ENCODE peak calls at places on chromosomes 6 and 20, in ten cellular contexts. One of them, this sample, is unnamed.

GRCh38 chr6:72651191-72651590 is 29.3 kb downstream of the KCNQ5 start:
- DNase-seq in breast epithelium: no peak
- DNase-seq in H1: no peak
- DNase-seq in tibial nerve: no peak
- DNase-seq in adrenal gland: no peak
- DNase-seq in HCT116: no peak
- DNase-seq in right lobe of liver: no peak
- DNase-seq in sigmoid colon: no peak
- DNase-seq in heart left ventricle: no peak
- DNase-seq in uterus: no peak
- DNase-seq in this sample: no peak

GRCh38 chr6:70763754-70764153 is 96.1 kb downstream of the SMAP1 start:
- DNase-seq in HCT116: no peak
- DNase-seq in heart left ventricle: no peak
- DNase-seq in breast epithelium: no peak
- DNase-seq in tibial nerve: no peak
- DNase-seq in uterus: no peak
- DNase-seq in adrenal gland: no peak
- DNase-seq in H1: no peak
- DNase-seq in sigmoid colon: no peak
- DNase-seq in right lobe of liver: no peak
- DNase-seq in this sample: no peak

GRCh38 chr6:143592335-143592734 is 80.8 kb upstream of the FUCA2 start:
- DNase-seq in H1: no peak
- DNase-seq in breast epithelium: no peak
- DNase-seq in adrenal gland: no peak
- DNase-seq in uterus: no peak
- DNase-seq in right lobe of liver: no peak
- DNase-seq in tibial nerve: no peak
- DNase-seq in sigmoid colon: no peak
- DNase-seq in heart left ventricle: no peak
- DNase-seq in HCT116: peak; percentile 23
- DNase-seq in this sample: no peak

GRCh38 chr20:37758332-37758731 is 64.5 kb downstream of the CTNNBL1 start:
- DNase-seq in tibial nerve: no peak
- DNase-seq in uterus: no peak
- DNase-seq in adrenal gland: no peak
- DNase-seq in sigmoid colon: no peak
- DNase-seq in HCT116: no peak
- DNase-seq in H1: no peak
- DNase-seq in right lobe of liver: no peak
- DNase-seq in heart left ventricle: no peak
- DNase-seq in breast epithelium: no peak
- DNase-seq in this sample: no peak

GRCh38 chr6:16278048-16278724 is 39.8 kb downstream of the GMPR start:
- DNase-seq in breast epithelium: no peak
- DNase-seq in adrenal gland: no peak
- DNase-seq in uterus: no peak
- DNase-seq in HCT116: peak; percentile 7
- DNase-seq in tibial nerve: no peak
- DNase-seq in sigmoid colon: no peak
- DNase-seq in H1: no peak
- DNase-seq in right lobe of liver: no peak
- DNase-seq in heart left ventricle: no peak
- DNase-seq in this sample: peak; percentile 90

GRCh38 chr20:34390769-34391447 is 27.8 kb downstream of the ITCH start:
- DNase-seq in breast epithelium: no peak
- DNase-seq in right lobe of liver: peak; percentile 66
- DNase-seq in tibial nerve: peak; percentile 9
- DNase-seq in heart left ventricle: no peak
- DNase-seq in uterus: peak; percentile 60
- DNase-seq in HCT116: peak; percentile 85
- DNase-seq in adrenal gland: peak; percentile 92
- DNase-seq in sigmoid colon: peak; percentile 73
- DNase-seq in H1: peak; percentile 2
- DNase-seq in this sample: peak; percentile 32

GRCh38 chr6:6746970-6747338 is 158.4 kb downstream of the LY86 start:
- DNase-seq in sigmoid colon: no peak
- DNase-seq in right lobe of liver: no peak
- DNase-seq in heart left ventricle: no peak
- DNase-seq in H1: no peak
- DNase-seq in tibial nerve: no peak
- DNase-seq in breast epithelium: no peak
- DNase-seq in adrenal gland: no peak
- DNase-seq in uterus: no peak
- DNase-seq in HCT116: no peak
- DNase-seq in this sample: no peak

GRCh38 chr6:827431-827830 is 134.5 kb upstream of the EXOC2 start:
- DNase-seq in breast epithelium: no peak
- DNase-seq in adrenal gland: no peak
- DNase-seq in H1: no peak
- DNase-seq in HCT116: no peak
- DNase-seq in heart left ventricle: no peak
- DNase-seq in uterus: no peak
- DNase-seq in sigmoid colon: no peak
- DNase-seq in tibial nerve: no peak
- DNase-seq in right lobe of liver: no peak
- DNase-seq in this sample: no peak

GRCh38 chr20:4507288-4507719 is 214.4 kb upstream of the PRND start:
- DNase-seq in tibial nerve: no peak
- DNase-seq in heart left ventricle: no peak
- DNase-seq in H1: no peak
- DNase-seq in right lobe of liver: no peak
- DNase-seq in breast epithelium: no peak
- DNase-seq in sigmoid colon: no peak
- DNase-seq in uterus: no peak
- DNase-seq in HCT116: no peak
- DNase-seq in adrenal gland: no peak
- DNase-seq in this sample: no peak

GRCh38 chr20:62244644-62245108 is 6.4 kb downstream of the OSBPL2 start:
- DNase-seq in H1: no peak
- DNase-seq in HCT116: no peak
- DNase-seq in right lobe of liver: no peak
- DNase-seq in sigmoid colon: no peak
- DNase-seq in breast epithelium: no peak
- DNase-seq in uterus: no peak
- DNase-seq in adrenal gland: no peak
- DNase-seq in heart left ventricle: peak; percentile 40
- DNase-seq in tibial nerve: no peak
- DNase-seq in this sample: peak; percentile 30

DNA sequence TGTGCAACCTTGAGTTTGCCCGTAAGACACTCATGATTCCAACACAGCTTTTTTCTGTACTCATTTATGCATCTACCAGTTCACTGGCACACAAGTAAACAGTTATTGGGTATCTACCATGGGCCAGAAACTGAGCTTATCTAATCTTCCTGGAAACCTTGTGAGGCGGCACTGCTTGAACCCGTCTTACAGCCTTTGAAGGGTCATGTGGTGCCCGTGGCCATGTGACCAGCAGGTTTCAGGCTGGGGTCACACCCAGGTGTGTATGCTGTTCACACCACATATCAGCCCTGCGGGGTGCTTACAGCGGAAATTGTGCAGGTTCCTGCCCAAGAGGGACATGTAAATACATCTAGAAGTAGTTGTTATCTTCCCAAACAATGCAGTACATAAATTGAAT is 6.1 kb downstream of the THBD start:
- DNase-seq in breast epithelium: no peak
- DNase-seq in sigmoid colon: no peak
- DNase-seq in right lobe of liver: no peak
- DNase-seq in heart left ventricle: no peak
- DNase-seq in adrenal gland: no peak
- DNase-seq in uterus: no peak
- DNase-seq in H1: no peak
- DNase-seq in tibial nerve: no peak
- DNase-seq in HCT116: no peak
- DNase-seq in this sample: no peak
- H3K27me3 ChIP-seq in breast epithelium: peaks cover 16% of the 10 kb centered on the region
- H3K27me3 ChIP-seq in sigmoid colon: peaks cover 17% of the 10 kb centered on the region
- H3K27me3 ChIP-seq in right lobe of liver: no peaks in the 10 kb centered on the region
- H3K27me3 ChIP-seq in heart left ventricle: no peaks in the 10 kb centered on the region
- H3K27me3 ChIP-seq in adrenal gland: peaks cover 24% of the 10 kb centered on the region
- H3K27me3 ChIP-seq in uterus: no peaks in the 10 kb centered on the region
- H3K27me3 ChIP-seq in H1: peaks cover 15% of the 10 kb centered on the region
- H3K27me3 ChIP-seq in tibial nerve: no peaks in the 10 kb centered on the region
- H3K27me3 ChIP-seq in HCT116: peaks cover 34% of the 10 kb centered on the region
- H3K27me3 ChIP-seq in this sample: no peaks in the 10 kb centered on the region

GRCh38 chr6:24334285-24334684 is 23.6 kb downstream of the DCDC2 start:
- DNase-seq in sigmoid colon: no peak
- DNase-seq in tibial nerve: no peak
- DNase-seq in heart left ventricle: no peak
- DNase-seq in H1: no peak
- DNase-seq in breast epithelium: no peak
- DNase-seq in adrenal gland: no peak
- DNase-seq in HCT116: no peak
- DNase-seq in right lobe of liver: no peak
- DNase-seq in uterus: no peak
- DNase-seq in this sample: no peak

GRCh38 chr6:24329451-24329850 is 28.4 kb downstream of the DCDC2 start:
- DNase-seq in H1: no peak
- DNase-seq in adrenal gland: no peak
- DNase-seq in heart left ventricle: no peak
- DNase-seq in uterus: no peak
- DNase-seq in sigmoid colon: no peak
- DNase-seq in HCT116: no peak
- DNase-seq in breast epithelium: no peak
- DNase-seq in tibial nerve: no peak
- DNase-seq in right lobe of liver: no peak
- DNase-seq in this sample: no peak

GRCh38 chr6:24329022-24329421 is 28.8 kb downstream of the DCDC2 start:
- DNase-seq in uterus: no peak
- DNase-seq in tibial nerve: no peak
- DNase-seq in heart left ventricle: no peak
- DNase-seq in right lobe of liver: no peak
- DNase-seq in sigmoid colon: no peak
- DNase-seq in adrenal gland: no peak
- DNase-seq in H1: no peak
- DNase-seq in HCT116: no peak
- DNase-seq in breast epithelium: no peak
- DNase-seq in this sample: no peak

GRCh38 chr6:24332306-24332705 is 25.6 kb downstream of the DCDC2 start:
- DNase-seq in breast epithelium: no peak
- DNase-seq in uterus: no peak
- DNase-seq in right lobe of liver: no peak
- DNase-seq in H1: no peak
- DNase-seq in HCT116: no peak
- DNase-seq in tibial nerve: no peak
- DNase-seq in sigmoid colon: no peak
- DNase-seq in heart left ventricle: no peak
- DNase-seq in adrenal gland: no peak
- DNase-seq in this sample: no peak

DNA sequence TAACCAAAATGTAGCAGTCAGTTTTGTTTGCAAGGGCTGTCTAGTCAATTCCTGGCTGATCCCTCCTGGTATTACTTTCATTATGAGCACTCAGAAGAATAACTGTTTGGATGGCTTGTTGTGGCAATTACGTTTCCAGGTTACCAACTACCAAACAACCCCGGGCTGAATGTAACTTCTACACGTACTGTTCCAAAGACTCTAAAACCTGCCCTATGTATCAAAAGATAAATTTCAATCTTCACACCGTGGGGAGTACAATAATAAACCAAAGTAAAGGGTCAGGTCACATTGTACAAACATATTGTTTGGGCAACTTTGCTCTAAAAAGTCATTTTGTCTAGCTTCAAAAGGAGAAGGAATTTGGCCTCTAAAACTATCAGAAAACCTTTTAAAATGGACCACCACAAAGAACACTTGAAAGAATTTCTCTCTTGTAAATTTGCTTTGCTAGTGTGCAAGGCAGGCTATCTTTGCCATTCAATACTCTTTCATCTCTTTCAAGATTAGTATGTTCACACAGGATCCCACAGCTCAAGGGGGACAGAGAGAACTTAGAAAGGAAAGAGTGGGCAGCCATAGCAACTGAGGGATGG is 27.6 kb downstream of the DCDC2 start:
- DNase-seq in right lobe of liver: no peak
- DNase-seq in H1: no peak
- DNase-seq in adrenal gland: no peak
- DNase-seq in heart left ventricle: no peak
- DNase-seq in breast epithelium: no peak
- DNase-seq in HCT116: no peak
- DNase-seq in uterus: no peak
- DNase-seq in tibial nerve: no peak
- DNase-seq in sigmoid colon: no peak
- DNase-seq in this sample: no peak
- H3K4me3 ChIP-seq in right lobe of liver: no peak overlapping the region
- H3K4me3 ChIP-seq in H1: no peak overlapping the region
- H3K4me3 ChIP-seq in adrenal gland: no peak overlapping the region
- H3K4me3 ChIP-seq in heart left ventricle: no peak overlapping the region
- H3K4me3 ChIP-seq in breast epithelium: no peak overlapping the region
- H3K4me3 ChIP-seq in HCT116: no peak overlapping the region
- H3K4me3 ChIP-seq in uterus: no peak overlapping the region
- H3K4me3 ChIP-seq in tibial nerve: no peak overlapping the region
- H3K4me3 ChIP-seq in sigmoid colon: no peak overlapping the region
- H3K4me3 ChIP-seq in this sample: no peak overlapping the region

DNA sequence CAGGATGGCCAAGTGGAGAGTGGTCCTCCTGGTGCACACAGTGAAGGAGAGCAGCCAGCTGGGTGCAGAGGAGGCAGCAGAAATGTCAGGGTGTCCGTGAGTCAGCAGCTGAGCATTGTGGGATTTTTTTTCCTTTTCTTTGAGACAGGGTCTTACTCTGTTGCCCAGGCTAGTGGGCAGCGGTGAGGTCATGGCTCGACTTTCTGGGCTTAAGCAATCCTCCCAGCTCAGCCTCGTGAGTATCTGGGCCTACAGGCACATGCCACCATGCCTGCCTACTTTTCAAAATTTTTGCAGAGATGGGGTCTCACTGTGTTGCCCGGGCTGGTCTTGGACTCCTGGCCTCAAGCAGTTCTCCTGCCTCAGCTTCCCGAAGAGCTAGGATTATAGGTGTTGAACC is 16.0 kb downstream of the ARID1B start:
- DNase-seq in heart left ventricle: no peak
- DNase-seq in adrenal gland: no peak
- DNase-seq in right lobe of liver: no peak
- DNase-seq in uterus: no peak
- DNase-seq in sigmoid colon: no peak
- DNase-seq in H1: no peak
- DNase-seq in breast epithelium: no peak
- DNase-seq in tibial nerve: no peak
- DNase-seq in HCT116: no peak
- DNase-seq in this sample: no peak
- TF ChIP-seq POLR2A in heart left ventricle: no peak
- TF ChIP-seq POLR2A in adrenal gland: no peak
- TF ChIP-seq POLR2A in right lobe of liver: no peak
- TF ChIP-seq POLR2A in uterus: no peak
- TF ChIP-seq POLR2A in sigmoid colon: no peak
- TF ChIP-seq POLR2A in H1: no peak
- TF ChIP-seq POLR2A in breast epithelium: no peak
- TF ChIP-seq POLR2A in tibial nerve: no peak
- TF ChIP-seq POLR2A in HCT116: no peak
- TF ChIP-seq POLR2A in this sample: no peak

DNA sequence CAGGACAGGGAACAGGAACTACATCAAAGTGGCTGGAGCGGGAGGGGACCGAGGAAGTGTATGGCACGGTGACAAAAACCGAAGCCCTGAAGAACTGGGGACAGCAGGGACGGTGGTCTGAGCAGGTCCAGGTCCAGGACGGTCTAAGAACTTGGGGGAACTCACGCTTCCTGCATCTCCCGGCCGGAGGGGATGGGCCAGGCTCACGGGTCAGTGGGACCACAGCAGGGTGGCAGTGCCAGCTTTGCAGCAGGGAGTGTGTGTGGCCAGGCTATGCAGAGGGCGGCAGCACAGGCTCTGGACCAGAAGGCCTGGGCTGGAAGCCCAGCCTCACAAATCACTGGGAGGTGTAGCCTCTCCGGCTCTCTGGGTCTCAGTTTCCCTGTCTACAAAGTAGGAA is 123.8 kb downstream of the BMP7 start:
- DNase-seq in heart left ventricle: no peak
- DNase-seq in breast epithelium: no peak
- DNase-seq in sigmoid colon: no peak
- DNase-seq in tibial nerve: no peak
- DNase-seq in uterus: no peak
- DNase-seq in adrenal gland: no peak
- DNase-seq in H1: no peak
- DNase-seq in HCT116: no peak
- DNase-seq in right lobe of liver: no peak
- DNase-seq in this sample: no peak
- H3K27me3 ChIP-seq in heart left ventricle: no peaks in the 10 kb centered on the region
- H3K27me3 ChIP-seq in breast epithelium: no peaks in the 10 kb centered on the region
- H3K27me3 ChIP-seq in sigmoid colon: no peaks in the 10 kb centered on the region
- H3K27me3 ChIP-seq in tibial nerve: no peaks in the 10 kb centered on the region
- H3K27me3 ChIP-seq in uterus: no peaks in the 10 kb centered on the region
- H3K27me3 ChIP-seq in adrenal gland: peaks cover 4% of the 10 kb centered on the region
- H3K27me3 ChIP-seq in H1: no peaks in the 10 kb centered on the region
- H3K27me3 ChIP-seq in HCT116: peaks cover 31% of the 10 kb centered on the region
- H3K27me3 ChIP-seq in right lobe of liver: no peaks in the 10 kb centered on the region
- H3K27me3 ChIP-seq in this sample: no peaks in the 10 kb centered on the region